ENCODE peak calls at places on chromosomes 7 and 10, in ten cellular contexts. One of them, this sample, is unnamed.

GRCh38 chr7:39609084-39609461 is 14.3 kb upstream of the RALA start:
- DNase-seq in NCI-H1105: no peak
- DNase-seq in RWPE2: no peak
- DNase-seq in stimulated activated CD4-positive, alpha-beta T cell treated with anti-CD3 and anti-CD28 coated beads, Interleukin-12 subunit alpha, Interleukin-12 subunit beta, amount 100 ng/mL, for 24 hours: no peak
- DNase-seq in stimulated activated CD8-positive, alpha-beta memory T cell treated with anti-CD3 and anti-CD28 coated beads, Interleukin-15, amount 100 ng/mL, for 24 hours: no peak
- DNase-seq in stimulated activated effector memory CD8-positive, alpha-beta T cell treated with anti-CD3 and anti-CD28 coated beads, Interleukin-12 subunit alpha, Interleukin-12 subunit beta, amount 100 ng/mL, for 72 hours: no peak
- DNase-seq in activated naive CD4-positive, alpha-beta T cell treated with anti-CD3 and anti-CD28 coated beads, Interleukin-2, amount 50 U/mL, for 16 hours: no peak
- DNase-seq in EH: peak
- DNase-seq in psoas muscle: peak
- DNase-seq in ovary: no peak
- DNase-seq in this sample: no peak

GRCh38 chr10:76868088-76868949 is 769.3 kb downstream of the KCNMA1 start:
- DNase-seq in NCI-H1105: no peak
- DNase-seq in RWPE2: no peak
- DNase-seq in stimulated activated CD4-positive, alpha-beta T cell treated with anti-CD3 and anti-CD28 coated beads, Interleukin-12 subunit alpha, Interleukin-12 subunit beta, amount 100 ng/mL, for 24 hours: no peak
- DNase-seq in stimulated activated CD8-positive, alpha-beta memory T cell treated with anti-CD3 and anti-CD28 coated beads, Interleukin-15, amount 100 ng/mL, for 24 hours: no peak
- DNase-seq in stimulated activated effector memory CD8-positive, alpha-beta T cell treated with anti-CD3 and anti-CD28 coated beads, Interleukin-12 subunit alpha, Interleukin-12 subunit beta, amount 100 ng/mL, for 72 hours: no peak
- DNase-seq in activated naive CD4-positive, alpha-beta T cell treated with anti-CD3 and anti-CD28 coated beads, Interleukin-2, amount 50 U/mL, for 16 hours: no peak
- DNase-seq in EH: peak
- DNase-seq in psoas muscle: no peak
- DNase-seq in ovary: no peak
- DNase-seq in this sample: no peak

GRCh38 chr7:88306590-88307048 is at the start of gene STEAP4:
- DNase-seq in NCI-H1105: no peak
- DNase-seq in RWPE2: peak
- DNase-seq in stimulated activated CD4-positive, alpha-beta T cell treated with anti-CD3 and anti-CD28 coated beads, Interleukin-12 subunit alpha, Interleukin-12 subunit beta, amount 100 ng/mL, for 24 hours: no peak
- DNase-seq in stimulated activated CD8-positive, alpha-beta memory T cell treated with anti-CD3 and anti-CD28 coated beads, Interleukin-15, amount 100 ng/mL, for 24 hours: no peak
- DNase-seq in stimulated activated effector memory CD8-positive, alpha-beta T cell treated with anti-CD3 and anti-CD28 coated beads, Interleukin-12 subunit alpha, Interleukin-12 subunit beta, amount 100 ng/mL, for 72 hours: no peak
- DNase-seq in activated naive CD4-positive, alpha-beta T cell treated with anti-CD3 and anti-CD28 coated beads, Interleukin-2, amount 50 U/mL, for 16 hours: no peak
- DNase-seq in EH: peak
- DNase-seq in psoas muscle: peak
- DNase-seq in ovary: peak
- DNase-seq in this sample: peak

GRCh38 chr7:134472572-134473242 is 13.8 kb upstream of the AKR1B1 start:
- DNase-seq in NCI-H1105: no peak
- DNase-seq in RWPE2: no peak
- DNase-seq in stimulated activated CD4-positive, alpha-beta T cell treated with anti-CD3 and anti-CD28 coated beads, Interleukin-12 subunit alpha, Interleukin-12 subunit beta, amount 100 ng/mL, for 24 hours: no peak
- DNase-seq in stimulated activated CD8-positive, alpha-beta memory T cell treated with anti-CD3 and anti-CD28 coated beads, Interleukin-15, amount 100 ng/mL, for 24 hours: no peak
- DNase-seq in stimulated activated effector memory CD8-positive, alpha-beta T cell treated with anti-CD3 and anti-CD28 coated beads, Interleukin-12 subunit alpha, Interleukin-12 subunit beta, amount 100 ng/mL, for 72 hours: no peak
- DNase-seq in activated naive CD4-positive, alpha-beta T cell treated with anti-CD3 and anti-CD28 coated beads, Interleukin-2, amount 50 U/mL, for 16 hours: no peak
- DNase-seq in EH: no peak
- DNase-seq in psoas muscle: no peak
- DNase-seq in ovary: no peak
- DNase-seq in this sample: no peak

GRCh38 chr7:111510584-111511378 is 51.5 kb downstream of the IMMP2L start:
- DNase-seq in NCI-H1105: no peak
- DNase-seq in RWPE2: no peak
- DNase-seq in stimulated activated CD4-positive, alpha-beta T cell treated with anti-CD3 and anti-CD28 coated beads, Interleukin-12 subunit alpha, Interleukin-12 subunit beta, amount 100 ng/mL, for 24 hours: no peak
- DNase-seq in stimulated activated CD8-positive, alpha-beta memory T cell treated with anti-CD3 and anti-CD28 coated beads, Interleukin-15, amount 100 ng/mL, for 24 hours: no peak
- DNase-seq in stimulated activated effector memory CD8-positive, alpha-beta T cell treated with anti-CD3 and anti-CD28 coated beads, Interleukin-12 subunit alpha, Interleukin-12 subunit beta, amount 100 ng/mL, for 72 hours: no peak
- DNase-seq in activated naive CD4-positive, alpha-beta T cell treated with anti-CD3 and anti-CD28 coated beads, Interleukin-2, amount 50 U/mL, for 16 hours: no peak
- DNase-seq in EH: no peak
- DNase-seq in psoas muscle: no peak
- DNase-seq in ovary: no peak
- DNase-seq in this sample: no peak

GRCh38 chr10:117047947-117048346 is 43.0 kb upstream of the SHTN1 start:
- DNase-seq in NCI-H1105: peak
- DNase-seq in RWPE2: no peak
- DNase-seq in stimulated activated CD4-positive, alpha-beta T cell treated with anti-CD3 and anti-CD28 coated beads, Interleukin-12 subunit alpha, Interleukin-12 subunit beta, amount 100 ng/mL, for 24 hours: no peak
- DNase-seq in stimulated activated CD8-positive, alpha-beta memory T cell treated with anti-CD3 and anti-CD28 coated beads, Interleukin-15, amount 100 ng/mL, for 24 hours: no peak
- DNase-seq in stimulated activated effector memory CD8-positive, alpha-beta T cell treated with anti-CD3 and anti-CD28 coated beads, Interleukin-12 subunit alpha, Interleukin-12 subunit beta, amount 100 ng/mL, for 72 hours: no peak
- DNase-seq in activated naive CD4-positive, alpha-beta T cell treated with anti-CD3 and anti-CD28 coated beads, Interleukin-2, amount 50 U/mL, for 16 hours: no peak
- DNase-seq in EH: no peak
- DNase-seq in psoas muscle: no peak
- DNase-seq in ovary: no peak
- DNase-seq in this sample: no peak

GRCh38 chr7:8325067-8325466 is 63.1 kb upstream of the ICA1 start:
- DNase-seq in NCI-H1105: no peak
- DNase-seq in RWPE2: no peak
- DNase-seq in stimulated activated CD4-positive, alpha-beta T cell treated with anti-CD3 and anti-CD28 coated beads, Interleukin-12 subunit alpha, Interleukin-12 subunit beta, amount 100 ng/mL, for 24 hours: no peak
- DNase-seq in stimulated activated CD8-positive, alpha-beta memory T cell treated with anti-CD3 and anti-CD28 coated beads, Interleukin-15, amount 100 ng/mL, for 24 hours: no peak
- DNase-seq in stimulated activated effector memory CD8-positive, alpha-beta T cell treated with anti-CD3 and anti-CD28 coated beads, Interleukin-12 subunit alpha, Interleukin-12 subunit beta, amount 100 ng/mL, for 72 hours: no peak
- DNase-seq in activated naive CD4-positive, alpha-beta T cell treated with anti-CD3 and anti-CD28 coated beads, Interleukin-2, amount 50 U/mL, for 16 hours: no peak
- DNase-seq in EH: no peak
- DNase-seq in psoas muscle: no peak
- DNase-seq in ovary: no peak
- DNase-seq in this sample: no peak

GRCh38 chr7:105218215-105218614 is 170.5 kb downstream of the SRPK2 start:
- DNase-seq in NCI-H1105: no peak
- DNase-seq in RWPE2: no peak
- DNase-seq in stimulated activated CD4-positive, alpha-beta T cell treated with anti-CD3 and anti-CD28 coated beads, Interleukin-12 subunit alpha, Interleukin-12 subunit beta, amount 100 ng/mL, for 24 hours: no peak
- DNase-seq in stimulated activated CD8-positive, alpha-beta memory T cell treated with anti-CD3 and anti-CD28 coated beads, Interleukin-15, amount 100 ng/mL, for 24 hours: no peak
- DNase-seq in stimulated activated effector memory CD8-positive, alpha-beta T cell treated with anti-CD3 and anti-CD28 coated beads, Interleukin-12 subunit alpha, Interleukin-12 subunit beta, amount 100 ng/mL, for 72 hours: no peak
- DNase-seq in activated naive CD4-positive, alpha-beta T cell treated with anti-CD3 and anti-CD28 coated beads, Interleukin-2, amount 50 U/mL, for 16 hours: no peak
- DNase-seq in EH: peak
- DNase-seq in psoas muscle: no peak
- DNase-seq in ovary: no peak
- DNase-seq in this sample: no peak

GRCh38 chr10:121715076-121715475 is 116.8 kb upstream of the FGFR2 start:
- DNase-seq in NCI-H1105: no peak
- DNase-seq in RWPE2: no peak
- DNase-seq in stimulated activated CD4-positive, alpha-beta T cell treated with anti-CD3 and anti-CD28 coated beads, Interleukin-12 subunit alpha, Interleukin-12 subunit beta, amount 100 ng/mL, for 24 hours: no peak
- DNase-seq in stimulated activated CD8-positive, alpha-beta memory T cell treated with anti-CD3 and anti-CD28 coated beads, Interleukin-15, amount 100 ng/mL, for 24 hours: no peak
- DNase-seq in stimulated activated effector memory CD8-positive, alpha-beta T cell treated with anti-CD3 and anti-CD28 coated beads, Interleukin-12 subunit alpha, Interleukin-12 subunit beta, amount 100 ng/mL, for 72 hours: no peak
- DNase-seq in activated naive CD4-positive, alpha-beta T cell treated with anti-CD3 and anti-CD28 coated beads, Interleukin-2, amount 50 U/mL, for 16 hours: no peak
- DNase-seq in EH: no peak
- DNase-seq in psoas muscle: no peak
- DNase-seq in ovary: no peak
- DNase-seq in this sample: no peak

GRCh38 chr7:148697950-148698396 is 730 bp upstream of the CUL1 start:
- DNase-seq in NCI-H1105: no peak
- DNase-seq in RWPE2: no peak
- DNase-seq in stimulated activated CD4-positive, alpha-beta T cell treated with anti-CD3 and anti-CD28 coated beads, Interleukin-12 subunit alpha, Interleukin-12 subunit beta, amount 100 ng/mL, for 24 hours: no peak
- DNase-seq in stimulated activated CD8-positive, alpha-beta memory T cell treated with anti-CD3 and anti-CD28 coated beads, Interleukin-15, amount 100 ng/mL, for 24 hours: peak
- DNase-seq in stimulated activated effector memory CD8-positive, alpha-beta T cell treated with anti-CD3 and anti-CD28 coated beads, Interleukin-12 subunit alpha, Interleukin-12 subunit beta, amount 100 ng/mL, for 72 hours: no peak
- DNase-seq in activated naive CD4-positive, alpha-beta T cell treated with anti-CD3 and anti-CD28 coated beads, Interleukin-2, amount 50 U/mL, for 16 hours: no peak
- DNase-seq in EH: no peak
- DNase-seq in psoas muscle: no peak
- DNase-seq in ovary: no peak
- DNase-seq in this sample: no peak

GRCh38 chr10:49398000-49398861 is 2.3 kb upstream of the DRGX start:
- DNase-seq in NCI-H1105: no peak
- DNase-seq in RWPE2: no peak
- DNase-seq in stimulated activated CD4-positive, alpha-beta T cell treated with anti-CD3 and anti-CD28 coated beads, Interleukin-12 subunit alpha, Interleukin-12 subunit beta, amount 100 ng/mL, for 24 hours: no peak
- DNase-seq in stimulated activated CD8-positive, alpha-beta memory T cell treated with anti-CD3 and anti-CD28 coated beads, Interleukin-15, amount 100 ng/mL, for 24 hours: peak
- DNase-seq in stimulated activated effector memory CD8-positive, alpha-beta T cell treated with anti-CD3 and anti-CD28 coated beads, Interleukin-12 subunit alpha, Interleukin-12 subunit beta, amount 100 ng/mL, for 72 hours: peak
- DNase-seq in activated naive CD4-positive, alpha-beta T cell treated with anti-CD3 and anti-CD28 coated beads, Interleukin-2, amount 50 U/mL, for 16 hours: peak
- DNase-seq in EH: peak
- DNase-seq in psoas muscle: peak
- DNase-seq in ovary: no peak
- DNase-seq in this sample: peak

GRCh38 chr7:359226-359775 is 69.3 kb downstream of the FOXL3 start:
- DNase-seq in NCI-H1105: no peak
- DNase-seq in RWPE2: no peak
- DNase-seq in stimulated activated CD4-positive, alpha-beta T cell treated with anti-CD3 and anti-CD28 coated beads, Interleukin-12 subunit alpha, Interleukin-12 subunit beta, amount 100 ng/mL, for 24 hours: no peak
- DNase-seq in stimulated activated CD8-positive, alpha-beta memory T cell treated with anti-CD3 and anti-CD28 coated beads, Interleukin-15, amount 100 ng/mL, for 24 hours: no peak
- DNase-seq in stimulated activated effector memory CD8-positive, alpha-beta T cell treated with anti-CD3 and anti-CD28 coated beads, Interleukin-12 subunit alpha, Interleukin-12 subunit beta, amount 100 ng/mL, for 72 hours: no peak
- DNase-seq in activated naive CD4-positive, alpha-beta T cell treated with anti-CD3 and anti-CD28 coated beads, Interleukin-2, amount 50 U/mL, for 16 hours: no peak
- DNase-seq in EH: no peak
- DNase-seq in psoas muscle: peak
- DNase-seq in ovary: no peak
- DNase-seq in this sample: no peak

GRCh38 chr7:48976850-48977249 is 52.5 kb downstream of the CDC14C start:
- DNase-seq in NCI-H1105: no peak
- DNase-seq in RWPE2: no peak
- DNase-seq in stimulated activated CD4-positive, alpha-beta T cell treated with anti-CD3 and anti-CD28 coated beads, Interleukin-12 subunit alpha, Interleukin-12 subunit beta, amount 100 ng/mL, for 24 hours: no peak
- DNase-seq in stimulated activated CD8-positive, alpha-beta memory T cell treated with anti-CD3 and anti-CD28 coated beads, Interleukin-15, amount 100 ng/mL, for 24 hours: no peak
- DNase-seq in stimulated activated effector memory CD8-positive, alpha-beta T cell treated with anti-CD3 and anti-CD28 coated beads, Interleukin-12 subunit alpha, Interleukin-12 subunit beta, amount 100 ng/mL, for 72 hours: no peak
- DNase-seq in activated naive CD4-positive, alpha-beta T cell treated with anti-CD3 and anti-CD28 coated beads, Interleukin-2, amount 50 U/mL, for 16 hours: no peak
- DNase-seq in EH: no peak
- DNase-seq in psoas muscle: no peak
- DNase-seq in ovary: no peak
- DNase-seq in this sample: no peak

GRCh38 chr10:5595591-5596590 is 70.5 kb downstream of the ASB13 start:
- DNase-seq in NCI-H1105: no peak
- DNase-seq in RWPE2: peak
- DNase-seq in stimulated activated CD4-positive, alpha-beta T cell treated with anti-CD3 and anti-CD28 coated beads, Interleukin-12 subunit alpha, Interleukin-12 subunit beta, amount 100 ng/mL, for 24 hours: no peak
- DNase-seq in stimulated activated CD8-positive, alpha-beta memory T cell treated with anti-CD3 and anti-CD28 coated beads, Interleukin-15, amount 100 ng/mL, for 24 hours: no peak
- DNase-seq in stimulated activated effector memory CD8-positive, alpha-beta T cell treated with anti-CD3 and anti-CD28 coated beads, Interleukin-12 subunit alpha, Interleukin-12 subunit beta, amount 100 ng/mL, for 72 hours: no peak
- DNase-seq in activated naive CD4-positive, alpha-beta T cell treated with anti-CD3 and anti-CD28 coated beads, Interleukin-2, amount 50 U/mL, for 16 hours: no peak
- DNase-seq in EH: peak
- DNase-seq in psoas muscle: no peak
- DNase-seq in ovary: no peak
- DNase-seq in this sample: no peak

GRCh38 chr7:113331155-113331898 is 213.0 kb upstream of the SMIM30 start:
- DNase-seq in NCI-H1105: no peak
- DNase-seq in RWPE2: no peak
- DNase-seq in stimulated activated CD4-positive, alpha-beta T cell treated with anti-CD3 and anti-CD28 coated beads, Interleukin-12 subunit alpha, Interleukin-12 subunit beta, amount 100 ng/mL, for 24 hours: no peak
- DNase-seq in stimulated activated CD8-positive, alpha-beta memory T cell treated with anti-CD3 and anti-CD28 coated beads, Interleukin-15, amount 100 ng/mL, for 24 hours: no peak
- DNase-seq in stimulated activated effector memory CD8-positive, alpha-beta T cell treated with anti-CD3 and anti-CD28 coated beads, Interleukin-12 subunit alpha, Interleukin-12 subunit beta, amount 100 ng/mL, for 72 hours: no peak
- DNase-seq in activated naive CD4-positive, alpha-beta T cell treated with anti-CD3 and anti-CD28 coated beads, Interleukin-2, amount 50 U/mL, for 16 hours: no peak
- DNase-seq in EH: no peak
- DNase-seq in psoas muscle: no peak
- DNase-seq in ovary: no peak
- DNase-seq in this sample: peak

GRCh38 chr7:26100940-26101339 is 51.1 kb upstream of the NFE2L3 start:
- DNase-seq in NCI-H1105: no peak
- DNase-seq in RWPE2: no peak
- DNase-seq in stimulated activated CD4-positive, alpha-beta T cell treated with anti-CD3 and anti-CD28 coated beads, Interleukin-12 subunit alpha, Interleukin-12 subunit beta, amount 100 ng/mL, for 24 hours: no peak
- DNase-seq in stimulated activated CD8-positive, alpha-beta memory T cell treated with anti-CD3 and anti-CD28 coated beads, Interleukin-15, amount 100 ng/mL, for 24 hours: no peak
- DNase-seq in stimulated activated effector memory CD8-positive, alpha-beta T cell treated with anti-CD3 and anti-CD28 coated beads, Interleukin-12 subunit alpha, Interleukin-12 subunit beta, amount 100 ng/mL, for 72 hours: no peak
- DNase-seq in activated naive CD4-positive, alpha-beta T cell treated with anti-CD3 and anti-CD28 coated beads, Interleukin-2, amount 50 U/mL, for 16 hours: no peak
- DNase-seq in EH: no peak
- DNase-seq in psoas muscle: no peak
- DNase-seq in ovary: no peak
- DNase-seq in this sample: peak

GRCh38 chr7:99079104-99079503 is 64.8 kb downstream of the SMURF1 start:
- DNase-seq in NCI-H1105: no peak
- DNase-seq in RWPE2: no peak
- DNase-seq in stimulated activated CD4-positive, alpha-beta T cell treated with anti-CD3 and anti-CD28 coated beads, Interleukin-12 subunit alpha, Interleukin-12 subunit beta, amount 100 ng/mL, for 24 hours: no peak
- DNase-seq in stimulated activated CD8-positive, alpha-beta memory T cell treated with anti-CD3 and anti-CD28 coated beads, Interleukin-15, amount 100 ng/mL, for 24 hours: no peak
- DNase-seq in stimulated activated effector memory CD8-positive, alpha-beta T cell treated with anti-CD3 and anti-CD28 coated beads, Interleukin-12 subunit alpha, Interleukin-12 subunit beta, amount 100 ng/mL, for 72 hours: no peak
- DNase-seq in activated naive CD4-positive, alpha-beta T cell treated with anti-CD3 and anti-CD28 coated beads, Interleukin-2, amount 50 U/mL, for 16 hours: no peak
- DNase-seq in EH: peak
- DNase-seq in psoas muscle: no peak
- DNase-seq in ovary: no peak
- DNase-seq in this sample: no peak

GRCh38 chr7:128361463-128362441 is at the start of gene PRRT4:
- DNase-seq in NCI-H1105: peak
- DNase-seq in RWPE2: no peak
- DNase-seq in stimulated activated CD4-positive, alpha-beta T cell treated with anti-CD3 and anti-CD28 coated beads, Interleukin-12 subunit alpha, Interleukin-12 subunit beta, amount 100 ng/mL, for 24 hours: no peak
- DNase-seq in stimulated activated CD8-positive, alpha-beta memory T cell treated with anti-CD3 and anti-CD28 coated beads, Interleukin-15, amount 100 ng/mL, for 24 hours: no peak
- DNase-seq in stimulated activated effector memory CD8-positive, alpha-beta T cell treated with anti-CD3 and anti-CD28 coated beads, Interleukin-12 subunit alpha, Interleukin-12 subunit beta, amount 100 ng/mL, for 72 hours: peak
- DNase-seq in activated naive CD4-positive, alpha-beta T cell treated with anti-CD3 and anti-CD28 coated beads, Interleukin-2, amount 50 U/mL, for 16 hours: peak
- DNase-seq in EH: peak
- DNase-seq in psoas muscle: peak
- DNase-seq in ovary: peak
- DNase-seq in this sample: peak

GRCh38 chr7:155463114-155463811 is 5.3 kb downstream of the EN2 start:
- DNase-seq in NCI-H1105: no peak
- DNase-seq in RWPE2: peak
- DNase-seq in stimulated activated CD4-positive, alpha-beta T cell treated with anti-CD3 and anti-CD28 coated beads, Interleukin-12 subunit alpha, Interleukin-12 subunit beta, amount 100 ng/mL, for 24 hours: no peak
- DNase-seq in stimulated activated CD8-positive, alpha-beta memory T cell treated with anti-CD3 and anti-CD28 coated beads, Interleukin-15, amount 100 ng/mL, for 24 hours: no peak
- DNase-seq in stimulated activated effector memory CD8-positive, alpha-beta T cell treated with anti-CD3 and anti-CD28 coated beads, Interleukin-12 subunit alpha, Interleukin-12 subunit beta, amount 100 ng/mL, for 72 hours: no peak
- DNase-seq in activated naive CD4-positive, alpha-beta T cell treated with anti-CD3 and anti-CD28 coated beads, Interleukin-2, amount 50 U/mL, for 16 hours: no peak
- DNase-seq in EH: no peak
- DNase-seq in psoas muscle: no peak
- DNase-seq in ovary: no peak
- DNase-seq in this sample: no peak

GRCh38 chr10:38143587-38143986 is 49.5 kb downstream of the ZNF37A start:
- DNase-seq in NCI-H1105: no peak
- DNase-seq in RWPE2: no peak
- DNase-seq in stimulated activated CD4-positive, alpha-beta T cell treated with anti-CD3 and anti-CD28 coated beads, Interleukin-12 subunit alpha, Interleukin-12 subunit beta, amount 100 ng/mL, for 24 hours: no peak
- DNase-seq in stimulated activated CD8-positive, alpha-beta memory T cell treated with anti-CD3 and anti-CD28 coated beads, Interleukin-15, amount 100 ng/mL, for 24 hours: no peak
- DNase-seq in stimulated activated effector memory CD8-positive, alpha-beta T cell treated with anti-CD3 and anti-CD28 coated beads, Interleukin-12 subunit alpha, Interleukin-12 subunit beta, amount 100 ng/mL, for 72 hours: no peak
- DNase-seq in activated naive CD4-positive, alpha-beta T cell treated with anti-CD3 and anti-CD28 coated beads, Interleukin-2, amount 50 U/mL, for 16 hours: no peak
- DNase-seq in EH: no peak
- DNase-seq in psoas muscle: no peak
- DNase-seq in ovary: no peak
- DNase-seq in this sample: no peak

GRCh38 chr10:119285495-119286267 is 78.3 kb downstream of the GRK5 start:
- DNase-seq in NCI-H1105: no peak
- DNase-seq in RWPE2: no peak
- DNase-seq in stimulated activated CD4-positive, alpha-beta T cell treated with anti-CD3 and anti-CD28 coated beads, Interleukin-12 subunit alpha, Interleukin-12 subunit beta, amount 100 ng/mL, for 24 hours: no peak
- DNase-seq in stimulated activated CD8-positive, alpha-beta memory T cell treated with anti-CD3 and anti-CD28 coated beads, Interleukin-15, amount 100 ng/mL, for 24 hours: no peak
- DNase-seq in stimulated activated effector memory CD8-positive, alpha-beta T cell treated with anti-CD3 and anti-CD28 coated beads, Interleukin-12 subunit alpha, Interleukin-12 subunit beta, amount 100 ng/mL, for 72 hours: no peak
- DNase-seq in activated naive CD4-positive, alpha-beta T cell treated with anti-CD3 and anti-CD28 coated beads, Interleukin-2, amount 50 U/mL, for 16 hours: no peak
- DNase-seq in EH: no peak
- DNase-seq in psoas muscle: no peak
- DNase-seq in ovary: no peak
- DNase-seq in this sample: no peak

GRCh38 chr10:24963646-24964045 is 11.2 kb upstream of the PRTFDC1 start:
- DNase-seq in NCI-H1105: no peak
- DNase-seq in RWPE2: no peak
- DNase-seq in stimulated activated CD4-positive, alpha-beta T cell treated with anti-CD3 and anti-CD28 coated beads, Interleukin-12 subunit alpha, Interleukin-12 subunit beta, amount 100 ng/mL, for 24 hours: no peak
- DNase-seq in stimulated activated CD8-positive, alpha-beta memory T cell treated with anti-CD3 and anti-CD28 coated beads, Interleukin-15, amount 100 ng/mL, for 24 hours: no peak
- DNase-seq in stimulated activated effector memory CD8-positive, alpha-beta T cell treated with anti-CD3 and anti-CD28 coated beads, Interleukin-12 subunit alpha, Interleukin-12 subunit beta, amount 100 ng/mL, for 72 hours: no peak
- DNase-seq in activated naive CD4-positive, alpha-beta T cell treated with anti-CD3 and anti-CD28 coated beads, Interleukin-2, amount 50 U/mL, for 16 hours: no peak
- DNase-seq in EH: no peak
- DNase-seq in psoas muscle: no peak
- DNase-seq in ovary: no peak
- DNase-seq in this sample: no peak

GRCh38 chr7:101589976-101590662 is 39.0 kb downstream of the MYL10 start:
- DNase-seq in NCI-H1105: no peak
- DNase-seq in RWPE2: peak
- DNase-seq in stimulated activated CD4-positive, alpha-beta T cell treated with anti-CD3 and anti-CD28 coated beads, Interleukin-12 subunit alpha, Interleukin-12 subunit beta, amount 100 ng/mL, for 24 hours: no peak
- DNase-seq in stimulated activated CD8-positive, alpha-beta memory T cell treated with anti-CD3 and anti-CD28 coated beads, Interleukin-15, amount 100 ng/mL, for 24 hours: no peak
- DNase-seq in stimulated activated effector memory CD8-positive, alpha-beta T cell treated with anti-CD3 and anti-CD28 coated beads, Interleukin-12 subunit alpha, Interleukin-12 subunit beta, amount 100 ng/mL, for 72 hours: no peak
- DNase-seq in activated naive CD4-positive, alpha-beta T cell treated with anti-CD3 and anti-CD28 coated beads, Interleukin-2, amount 50 U/mL, for 16 hours: no peak
- DNase-seq in EH: no peak
- DNase-seq in psoas muscle: no peak
- DNase-seq in ovary: no peak
- DNase-seq in this sample: no peak

GRCh38 chr7:25803117-25803887 is 348.7 kb upstream of the NFE2L3 start:
- DNase-seq in NCI-H1105: no peak
- DNase-seq in RWPE2: no peak
- DNase-seq in stimulated activated CD4-positive, alpha-beta T cell treated with anti-CD3 and anti-CD28 coated beads, Interleukin-12 subunit alpha, Interleukin-12 subunit beta, amount 100 ng/mL, for 24 hours: no peak
- DNase-seq in stimulated activated CD8-positive, alpha-beta memory T cell treated with anti-CD3 and anti-CD28 coated beads, Interleukin-15, amount 100 ng/mL, for 24 hours: no peak
- DNase-seq in stimulated activated effector memory CD8-positive, alpha-beta T cell treated with anti-CD3 and anti-CD28 coated beads, Interleukin-12 subunit alpha, Interleukin-12 subunit beta, amount 100 ng/mL, for 72 hours: no peak
- DNase-seq in activated naive CD4-positive, alpha-beta T cell treated with anti-CD3 and anti-CD28 coated beads, Interleukin-2, amount 50 U/mL, for 16 hours: no peak
- DNase-seq in EH: no peak
- DNase-seq in psoas muscle: no peak
- DNase-seq in ovary: no peak
- DNase-seq in this sample: no peak

GRCh38 chr10:1344846-1345245 is 288.7 kb downstream of the WDR37 start:
- DNase-seq in NCI-H1105: no peak
- DNase-seq in RWPE2: no peak
- DNase-seq in stimulated activated CD4-positive, alpha-beta T cell treated with anti-CD3 and anti-CD28 coated beads, Interleukin-12 subunit alpha, Interleukin-12 subunit beta, amount 100 ng/mL, for 24 hours: no peak
- DNase-seq in stimulated activated CD8-positive, alpha-beta memory T cell treated with anti-CD3 and anti-CD28 coated beads, Interleukin-15, amount 100 ng/mL, for 24 hours: no peak
- DNase-seq in stimulated activated effector memory CD8-positive, alpha-beta T cell treated with anti-CD3 and anti-CD28 coated beads, Interleukin-12 subunit alpha, Interleukin-12 subunit beta, amount 100 ng/mL, for 72 hours: no peak
- DNase-seq in activated naive CD4-positive, alpha-beta T cell treated with anti-CD3 and anti-CD28 coated beads, Interleukin-2, amount 50 U/mL, for 16 hours: no peak
- DNase-seq in EH: no peak
- DNase-seq in psoas muscle: no peak
- DNase-seq in ovary: no peak
- DNase-seq in this sample: no peak

GRCh38 chr7:55063633-55064032 is 44.8 kb downstream of the EGFR start:
- DNase-seq in NCI-H1105: no peak
- DNase-seq in RWPE2: no peak
- DNase-seq in stimulated activated CD4-positive, alpha-beta T cell treated with anti-CD3 and anti-CD28 coated beads, Interleukin-12 subunit alpha, Interleukin-12 subunit beta, amount 100 ng/mL, for 24 hours: no peak
- DNase-seq in stimulated activated CD8-positive, alpha-beta memory T cell treated with anti-CD3 and anti-CD28 coated beads, Interleukin-15, amount 100 ng/mL, for 24 hours: no peak
- DNase-seq in stimulated activated effector memory CD8-positive, alpha-beta T cell treated with anti-CD3 and anti-CD28 coated beads, Interleukin-12 subunit alpha, Interleukin-12 subunit beta, amount 100 ng/mL, for 72 hours: no peak
- DNase-seq in activated naive CD4-positive, alpha-beta T cell treated with anti-CD3 and anti-CD28 coated beads, Interleukin-2, amount 50 U/mL, for 16 hours: no peak
- DNase-seq in EH: peak
- DNase-seq in psoas muscle: no peak
- DNase-seq in ovary: no peak
- DNase-seq in this sample: no peak

GRCh38 chr7:142716596-142716995 is 32.7 kb upstream of the PRSS1 start:
- DNase-seq in NCI-H1105: no peak
- DNase-seq in RWPE2: no peak
- DNase-seq in stimulated activated CD4-positive, alpha-beta T cell treated with anti-CD3 and anti-CD28 coated beads, Interleukin-12 subunit alpha, Interleukin-12 subunit beta, amount 100 ng/mL, for 24 hours: no peak
- DNase-seq in stimulated activated CD8-positive, alpha-beta memory T cell treated with anti-CD3 and anti-CD28 coated beads, Interleukin-15, amount 100 ng/mL, for 24 hours: no peak
- DNase-seq in stimulated activated effector memory CD8-positive, alpha-beta T cell treated with anti-CD3 and anti-CD28 coated beads, Interleukin-12 subunit alpha, Interleukin-12 subunit beta, amount 100 ng/mL, for 72 hours: no peak
- DNase-seq in activated naive CD4-positive, alpha-beta T cell treated with anti-CD3 and anti-CD28 coated beads, Interleukin-2, amount 50 U/mL, for 16 hours: no peak
- DNase-seq in EH: no peak
- DNase-seq in psoas muscle: no peak
- DNase-seq in ovary: no peak
- DNase-seq in this sample: no peak

GRCh38 chr10:122018951-122019413 is 30.0 kb downstream of the TACC2 start:
- DNase-seq in NCI-H1105: peak
- DNase-seq in RWPE2: no peak
- DNase-seq in stimulated activated CD4-positive, alpha-beta T cell treated with anti-CD3 and anti-CD28 coated beads, Interleukin-12 subunit alpha, Interleukin-12 subunit beta, amount 100 ng/mL, for 24 hours: no peak
- DNase-seq in stimulated activated CD8-positive, alpha-beta memory T cell treated with anti-CD3 and anti-CD28 coated beads, Interleukin-15, amount 100 ng/mL, for 24 hours: no peak
- DNase-seq in stimulated activated effector memory CD8-positive, alpha-beta T cell treated with anti-CD3 and anti-CD28 coated beads, Interleukin-12 subunit alpha, Interleukin-12 subunit beta, amount 100 ng/mL, for 72 hours: no peak
- DNase-seq in activated naive CD4-positive, alpha-beta T cell treated with anti-CD3 and anti-CD28 coated beads, Interleukin-2, amount 50 U/mL, for 16 hours: no peak
- DNase-seq in EH: no peak
- DNase-seq in psoas muscle: no peak
- DNase-seq in ovary: no peak
- DNase-seq in this sample: no peak